ENCODE peak calls at places on chromosomes 11 and 22, in four cellular contexts. T is HepG2, L is HCT116, Y is SK-N-SH. S is an unnamed sample.

GRCh38 chr11:15705886-15706285 is 591.2 kb downstream of the INSC start:
- DNase-seq in T (no peak), L (no peak), Y (no peak), S (no peak)

GRCh38 chr22:21755855-21756284 is 20.3 kb upstream of the YPEL1 start:
- DNase-seq in T (peak), L (no peak), Y (no peak), S (peak)

GRCh38 chr11:31768744-31769143 is 42.4 kb downstream of the PAX6 start:
- DNase-seq in T (no peak), L (no peak), Y (no peak), S (no peak)

GRCh38 chr11:64802370-64803162 is 448 bp downstream of the MAP4K2 start:
- DNase-seq in T (no peak), L (no peak), Y (peak), S (no peak)

GRCh38 chr22:20905415-20906386 is 11.5 kb upstream of the CRKL start:
- DNase-seq in T (no peak), L (no peak), Y (no peak), S (no peak)

GRCh38 chr22:35882226-35883027 is 146.2 kb downstream of the RBFOX2 start:
- DNase-seq in T (no peak), L (no peak), Y (peak), S (no peak)

GRCh38 chr11:131925829-131926228 is 555.4 kb downstream of the NTM start:
- DNase-seq in T (no peak), L (no peak), Y (no peak), S (no peak)

GRCh38 chr11:130001491-130002351 is 914 bp downstream of the PRDM10 start:
- DNase-seq in T (peak), L (no peak), Y (no peak), S (no peak)

GRCh38 chr22:46247443-46247975 is 2.6 kb downstream of the CDPF1 start:
- DNase-seq in T (no peak), L (no peak), Y (peak), S (no peak)

GRCh38 chr11:27083782-27084181 is 43.2 kb downstream of the BBOX1 start:
- DNase-seq in T (no peak), L (no peak), Y (no peak), S (no peak)

GRCh38 chr11:47220401-47220821 is 5.6 kb downstream of the DDB2 start:
- DNase-seq in T (peak), L (no peak), Y (no peak), S (peak)

GRCh38 chr11:7559404-7560283 is 45.8 kb downstream of the PPFIBP2 start:
- DNase-seq in T (no peak), L (no peak), Y (no peak), S (no peak)

GRCh38 chr11:28448186-28448585 is 340.0 kb downstream of the METTL15 start:
- DNase-seq in T (no peak), L (no peak), Y (no peak), S (no peak)

GRCh38 chr11:61514050-61514917 is 5.7 kb downstream of the LRRC10B start:
- DNase-seq in T (no peak), L (no peak), Y (no peak), S (no peak)

GRCh38 chr11:75270896-75271415 is 30.4 kb downstream of the TPBGL start:
- DNase-seq in T (no peak), L (peak), Y (no peak), S (no peak)

GRCh38 chr11:64654958-64655541 is 64.0 kb downstream of the SLC22A12 start:
- DNase-seq in T (no peak), L (no peak), Y (no peak), S (no peak)

GRCh38 chr22:20107471-20107901 is 8.4 kb upstream of the RANBP1 start:
- DNase-seq in T (no peak), L (no peak), Y (no peak), S (no peak)

GRCh38 chr11:73390601-73391565 is 14.7 kb downstream of the RELT start:
- DNase-seq in T (no peak), L (no peak), Y (no peak), S (no peak)
- TF ChIP-seq ELF1 in T (no peak), L (no peak), Y (no peak), S (no peak)

GRCh38 chr11:69086741-69087524 is 38.2 kb downstream of the TPCN2 start:
- DNase-seq in T (no peak), L (no peak), Y (no peak), S (no peak)

GRCh38 chr11:69084371-69084770 is 35.6 kb downstream of the TPCN2 start:
- DNase-seq in T (no peak), L (no peak), Y (no peak), S (no peak)

GRCh38 chr11:69087811-69088210 is 39.1 kb downstream of the TPCN2 start:
- DNase-seq in T (no peak), L (no peak), Y (no peak), S (no peak)

GRCh38 chr11:69085490-69086095 is 36.9 kb downstream of the TPCN2 start:
- DNase-seq in T (no peak), L (no peak), Y (no peak), S (no peak)

GRCh38 chr11:69086152-69086551 is 37.4 kb downstream of the TPCN2 start:
- DNase-seq in T (no peak), L (no peak), Y (no peak), S (no peak)
- TF ChIP-seq ELF1 in T (no peak), L (no peak), Y (no peak), S (no peak)

DNA sequence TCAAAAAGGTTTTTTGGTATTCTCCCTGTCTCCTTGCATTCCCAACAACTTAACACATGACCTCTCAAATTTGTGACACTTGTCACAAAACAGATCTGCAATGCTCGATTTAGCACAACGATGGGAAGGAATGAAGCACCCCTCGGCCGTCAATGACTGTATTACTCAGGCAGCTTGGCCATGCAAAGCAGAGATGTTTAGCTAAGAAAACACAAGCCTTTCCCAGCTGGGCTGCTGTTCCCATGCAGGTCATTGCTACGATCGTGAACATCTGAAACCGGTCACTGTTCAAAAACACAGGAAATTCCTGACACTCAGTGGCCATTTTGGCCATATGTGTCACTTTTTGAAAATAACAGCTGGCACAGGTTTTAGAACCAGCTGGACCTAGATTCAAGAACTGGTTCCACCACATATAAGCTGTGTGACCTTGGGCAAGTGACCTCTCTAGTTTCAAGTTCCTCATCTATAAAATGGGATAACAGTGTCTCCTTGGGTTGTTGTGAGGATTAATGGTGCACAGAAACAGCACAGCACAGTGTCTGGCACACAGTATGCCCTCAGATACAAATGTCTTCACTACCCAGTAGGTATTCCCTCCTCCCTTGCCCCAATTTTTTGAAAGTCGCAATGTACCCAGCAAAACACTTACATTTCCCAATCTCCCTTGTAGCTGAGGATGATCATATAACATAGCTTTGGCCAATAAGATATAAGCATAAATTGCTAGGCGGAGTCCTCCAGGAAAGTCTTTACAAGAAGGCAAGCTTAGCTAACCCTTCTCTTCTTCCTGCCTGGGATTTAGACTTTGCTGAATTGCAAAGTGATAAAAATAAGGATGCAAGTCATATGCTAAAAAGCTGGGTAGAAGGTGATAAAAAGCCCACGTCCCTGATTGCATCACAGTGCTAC is 93.1 kb downstream of the C11orf58 start:
- DNase-seq in T (no peak), L (no peak), Y (no peak), S (no peak)
- TF ChIP-seq ELF1 in T (no peak), L (no peak), Y (no peak), S (no peak)

GRCh38 chr11:9314291-9315077 is at the start of gene TMEM41B:
- DNase-seq in T (peak), L (peak), Y (peak), S (peak)

GRCh38 chr11:9316334-9316733 is 1.9 kb upstream of the TMEM41B start:
- DNase-seq in T (no peak), L (no peak), Y (no peak), S (no peak)

GRCh38 chr11:9310485-9310884 is 3.9 kb downstream of the TMEM41B start:
- DNase-seq in T (no peak), L (no peak), Y (no peak), S (no peak)

GRCh38 chr11:9313648-9314290 is 624 bp downstream of the TMEM41B start:
- DNase-seq in T (no peak), L (no peak), Y (no peak), S (no peak)

GRCh38 chr11:9315078-9315688 is 790 bp upstream of the TMEM41B start:
- DNase-seq in T (no peak), L (no peak), Y (no peak), S (peak)
- TF ChIP-seq ELF1 in T (no peak), L (no peak), Y (no peak), S (peak)